ENCODE peak calls at places on chromosomes 16 and 17, in nine cellular contexts. F is EL, X is NCI-H1930, E is T-helper 1 cell, M is C1 segment of cervical spinal cord, S is HEK293T, D is RWPE1, P is A172, K is T-helper 9 cell. I is an unnamed sample.

GRCh38 chr16:57992084-57992483 is 8.4 kb downstream of the ZNF319 start:
- DNase-seq in F (no peak), X (no peak), E (no peak), M (no peak), S (no peak), D (no peak), P (no peak), K (no peak), I (no peak)

GRCh38 chr16:58021661-58022551 is 3.6 kb upstream of the MMP15 start:
- DNase-seq in F (peak), X (no peak), E (no peak), M (no peak), S (no peak), D (no peak), P (peak), K (no peak), I (no peak)

GRCh38 chr17:61235821-61236197 is 163.8 kb upstream of the TBX2 start:
- DNase-seq in F (peak), X (no peak), E (no peak), M (peak), S (peak), D (no peak), P (peak), K (no peak), I (no peak)

GRCh38 chr17:39916918-39917317 is 1.5 kb downstream of the GSDMB start:
- DNase-seq in F (peak), X (no peak), E (no peak), M (no peak), S (peak), D (no peak), P (no peak), K (no peak), I (no peak)

GRCh38 chr17:2212328-2212981 is 91.1 kb downstream of the SMG6 start:
- DNase-seq in F (peak), X (no peak), E (no peak), M (no peak), S (no peak), D (no peak), P (peak), K (no peak), I (no peak)

GRCh38 chr16:47925811-47926460 is 229.9 kb downstream of the ABCC12 start:
- DNase-seq in F (peak), X (no peak), E (no peak), M (no peak), S (no peak), D (peak), P (peak), K (no peak), I (no peak)

GRCh38 chr16:67431077-67431804 is at the start of gene HSD11B2:
- DNase-seq in F (peak), X (peak), E (no peak), M (no peak), S (peak), D (peak), P (no peak), K (no peak), I (no peak)

GRCh38 chr16:86378128-86378527 is 132.2 kb upstream of the FOXF1 start:
- DNase-seq in F (no peak), X (no peak), E (no peak), M (no peak), S (no peak), D (no peak), P (no peak), K (no peak), I (no peak)

GRCh38 chr17:37744961-37745800 is at the start of gene HNF1B:
- DNase-seq in F (no peak), X (no peak), E (no peak), M (no peak), S (no peak), D (no peak), P (no peak), K (no peak), I (no peak)

GRCh38 chr16:56113223-56113622 is 78.1 kb upstream of the GNAO1 start:
- DNase-seq in F (no peak), X (no peak), E (no peak), M (no peak), S (no peak), D (no peak), P (no peak), K (no peak), I (no peak)